ENCODE peak calls at places on chromosome 7, in four cellular contexts. One of them, this sample, is unnamed.

GRCh38 chr7:139613971-139614411 is 90.5 kb downstream of the CLEC2L start:
- DNase-seq in Panc1: no peak
- DNase-seq in memory B cell: no peak
- DNase-seq in activated CD4-positive, alpha-beta T cell treated with anti-CD3 and anti-CD28 coated beads for 4 hours: no peak
- DNase-seq in this sample: no peak

GRCh38 chr7:44288811-44289340 is 36.5 kb downstream of the CAMK2B start:
- DNase-seq in Panc1: no peak
- DNase-seq in memory B cell: no peak
- DNase-seq in activated CD4-positive, alpha-beta T cell treated with anti-CD3 and anti-CD28 coated beads for 4 hours: peak
- DNase-seq in this sample: no peak

GRCh38 chr7:96388166-96388565 is 66.3 kb upstream of the SLC25A13 start:
- DNase-seq in Panc1: peak
- DNase-seq in memory B cell: no peak
- DNase-seq in activated CD4-positive, alpha-beta T cell treated with anti-CD3 and anti-CD28 coated beads for 4 hours: no peak
- DNase-seq in this sample: no peak

GRCh38 chr7:47373871-47374451 is 207.9 kb downstream of the TNS3 start:
- DNase-seq in Panc1: no peak
- DNase-seq in memory B cell: no peak
- DNase-seq in activated CD4-positive, alpha-beta T cell treated with anti-CD3 and anti-CD28 coated beads for 4 hours: no peak
- DNase-seq in this sample: no peak

GRCh38 chr7:121752706-121753105 is 120.3 kb upstream of the PTPRZ1 start:
- DNase-seq in Panc1: peak
- DNase-seq in memory B cell: no peak
- DNase-seq in activated CD4-positive, alpha-beta T cell treated with anti-CD3 and anti-CD28 coated beads for 4 hours: no peak
- DNase-seq in this sample: no peak

GRCh38 chr7:151403764-151404163 is 6.1 kb downstream of the WDR86 start:
- DNase-seq in Panc1: no peak
- DNase-seq in memory B cell: no peak
- DNase-seq in activated CD4-positive, alpha-beta T cell treated with anti-CD3 and anti-CD28 coated beads for 4 hours: no peak
- DNase-seq in this sample: no peak

GRCh38 chr7:43906327-43907010 is at the start of gene URGCP:
- DNase-seq in Panc1: no peak
- DNase-seq in memory B cell: peak
- DNase-seq in activated CD4-positive, alpha-beta T cell treated with anti-CD3 and anti-CD28 coated beads for 4 hours: peak
- DNase-seq in this sample: no peak

GRCh38 chr7:53111061-53111460 is 75.6 kb downstream of the POM121L12 start:
- DNase-seq in Panc1: no peak
- DNase-seq in memory B cell: no peak
- DNase-seq in activated CD4-positive, alpha-beta T cell treated with anti-CD3 and anti-CD28 coated beads for 4 hours: no peak
- DNase-seq in this sample: no peak

GRCh38 chr7:140605337-140605736 is 35.3 kb downstream of the DENND2A start:
- DNase-seq in Panc1: no peak
- DNase-seq in memory B cell: no peak
- DNase-seq in activated CD4-positive, alpha-beta T cell treated with anti-CD3 and anti-CD28 coated beads for 4 hours: no peak
- DNase-seq in this sample: no peak

GRCh38 chr7:1368682-1369571 is 90.3 kb downstream of the MICALL2 start:
- DNase-seq in Panc1: no peak
- DNase-seq in memory B cell: no peak
- DNase-seq in activated CD4-positive, alpha-beta T cell treated with anti-CD3 and anti-CD28 coated beads for 4 hours: peak
- DNase-seq in this sample: no peak

GRCh38 chr7:139842414-139843210 is 13.5 kb downstream of the TBXAS1 start:
- DNase-seq in Panc1: no peak
- DNase-seq in memory B cell: peak
- DNase-seq in activated CD4-positive, alpha-beta T cell treated with anti-CD3 and anti-CD28 coated beads for 4 hours: no peak
- DNase-seq in this sample: no peak